ENCODE peak calls at places on chromosomes 4 and X, in eight cellular contexts. One of them, this sample, is unnamed.

GRCh38 chr4:173883821-173884220 is 353.8 kb upstream of the HAND2 start:
- DNase-seq in A549: no peak
- DNase-seq in HCT116: no peak
- DNase-seq in H1: no peak
- DNase-seq in SK-N-SH: no peak
- DNase-seq in K562: no peak
- DNase-seq in GM12878: no peak
- DNase-seq in HepG2: no peak
- DNase-seq in this sample: peak

GRCh38 chrX:69229436-69229835 is 64.2 kb upstream of the PJA1 start:
- DNase-seq in A549: no peak
- DNase-seq in HCT116: no peak
- DNase-seq in H1: no peak
- DNase-seq in SK-N-SH: no peak
- DNase-seq in K562: no peak
- DNase-seq in GM12878: no peak
- DNase-seq in HepG2: no peak
- DNase-seq in this sample: peak

GRCh38 chr4:1418494-1419285 is 12.4 kb upstream of the NKX1-1 start:
- DNase-seq in A549: no peak
- DNase-seq in HCT116: no peak
- DNase-seq in H1: peak
- DNase-seq in SK-N-SH: no peak
- DNase-seq in K562: peak
- DNase-seq in GM12878: no peak
- DNase-seq in HepG2: no peak
- DNase-seq in this sample: no peak

GRCh38 chr4:147182041-147182440 is 236.4 kb upstream of the TTC29 start:
- DNase-seq in A549: no peak
- DNase-seq in HCT116: no peak
- DNase-seq in H1: no peak
- DNase-seq in SK-N-SH: no peak
- DNase-seq in K562: no peak
- DNase-seq in GM12878: no peak
- DNase-seq in HepG2: no peak
- DNase-seq in this sample: no peak

GRCh38 chr4:13627185-13627605 is 330 bp downstream of the BOD1L1 start:
- DNase-seq in A549: no peak
- DNase-seq in HCT116: no peak
- DNase-seq in H1: no peak
- DNase-seq in SK-N-SH: no peak
- DNase-seq in K562: no peak
- DNase-seq in GM12878: no peak
- DNase-seq in HepG2: no peak
- DNase-seq in this sample: no peak

GRCh38 chrX:23616361-23616760 is 50.9 kb upstream of the PRDX4 start:
- DNase-seq in A549: peak
- DNase-seq in HCT116: no peak
- DNase-seq in H1: no peak
- DNase-seq in SK-N-SH: peak
- DNase-seq in K562: peak
- DNase-seq in GM12878: no peak
- DNase-seq in HepG2: peak
- DNase-seq in this sample: peak

GRCh38 chr4:22881416-22881815 is 188.7 kb downstream of the GBA3 start:
- DNase-seq in A549: no peak
- DNase-seq in HCT116: no peak
- DNase-seq in H1: no peak
- DNase-seq in SK-N-SH: no peak
- DNase-seq in K562: no peak
- DNase-seq in GM12878: no peak
- DNase-seq in HepG2: no peak
- DNase-seq in this sample: no peak

GRCh38 chr4:110877728-110878382 is 255.0 kb upstream of the PITX2 start:
- DNase-seq in A549: no peak
- DNase-seq in HCT116: no peak
- DNase-seq in H1: no peak
- DNase-seq in SK-N-SH: no peak
- DNase-seq in K562: no peak
- DNase-seq in GM12878: no peak
- DNase-seq in HepG2: no peak
- DNase-seq in this sample: no peak

GRCh38 chrX:108029928-108030711 is 14.7 kb upstream of the VSIG1 start:
- DNase-seq in A549: no peak
- DNase-seq in HCT116: no peak
- DNase-seq in H1: no peak
- DNase-seq in SK-N-SH: no peak
- DNase-seq in K562: no peak
- DNase-seq in GM12878: no peak
- DNase-seq in HepG2: no peak
- DNase-seq in this sample: no peak

GRCh38 chrX:45347877-45348675 is 147.4 kb upstream of the DIPK2B start:
- DNase-seq in A549: no peak
- DNase-seq in HCT116: no peak
- DNase-seq in H1: no peak
- DNase-seq in SK-N-SH: no peak
- DNase-seq in K562: no peak
- DNase-seq in GM12878: no peak
- DNase-seq in HepG2: no peak
- DNase-seq in this sample: peak

GRCh38 chrX:47690175-47690574 is 31.2 kb upstream of the UXT start:
- DNase-seq in A549: no peak
- DNase-seq in HCT116: peak
- DNase-seq in H1: no peak
- DNase-seq in SK-N-SH: no peak
- DNase-seq in K562: no peak
- DNase-seq in GM12878: no peak
- DNase-seq in HepG2: no peak
- DNase-seq in this sample: no peak

GRCh38 chr4:2255501-2256155 is 6.3 kb downstream of the MXD4 start:
- DNase-seq in A549: no peak
- DNase-seq in HCT116: no peak
- DNase-seq in H1: no peak
- DNase-seq in SK-N-SH: peak
- DNase-seq in K562: no peak
- DNase-seq in GM12878: no peak
- DNase-seq in HepG2: no peak
- DNase-seq in this sample: no peak

GRCh38 chrX:115013705-115014104 is 3.7 kb downstream of the IL13RA2 start:
- DNase-seq in A549: no peak
- DNase-seq in HCT116: no peak
- DNase-seq in H1: no peak
- DNase-seq in SK-N-SH: no peak
- DNase-seq in K562: no peak
- DNase-seq in GM12878: no peak
- DNase-seq in HepG2: no peak
- DNase-seq in this sample: peak

GRCh38 chrX:53050841-53051240 is 2.3 kb downstream of the GPR173 start:
- DNase-seq in A549: no peak
- DNase-seq in HCT116: no peak
- DNase-seq in H1: no peak
- DNase-seq in SK-N-SH: no peak
- DNase-seq in K562: no peak
- DNase-seq in GM12878: no peak
- DNase-seq in HepG2: no peak
- DNase-seq in this sample: no peak

GRCh38 chr4:119725688-119726330 is 97.2 kb upstream of the PDE5A start:
- DNase-seq in A549: no peak
- DNase-seq in HCT116: no peak
- DNase-seq in H1: no peak
- DNase-seq in SK-N-SH: no peak
- DNase-seq in K562: no peak
- DNase-seq in GM12878: no peak
- DNase-seq in HepG2: no peak
- DNase-seq in this sample: peak

GRCh38 chr4:171857302-171858005 is 44.2 kb downstream of the GALNTL6 start:
- DNase-seq in A549: no peak
- DNase-seq in HCT116: no peak
- DNase-seq in H1: no peak
- DNase-seq in SK-N-SH: no peak
- DNase-seq in K562: peak
- DNase-seq in GM12878: no peak
- DNase-seq in HepG2: no peak
- DNase-seq in this sample: no peak

GRCh38 chr4:6033381-6033780 is 15.2 kb upstream of the C4orf50 start:
- DNase-seq in A549: no peak
- DNase-seq in HCT116: no peak
- DNase-seq in H1: no peak
- DNase-seq in SK-N-SH: no peak
- DNase-seq in K562: no peak
- DNase-seq in GM12878: no peak
- DNase-seq in HepG2: no peak
- DNase-seq in this sample: no peak

GRCh38 chr4:3262208-3263052 is 13.5 kb downstream of the MSANTD1 start:
- DNase-seq in A549: no peak
- DNase-seq in HCT116: no peak
- DNase-seq in H1: peak
- DNase-seq in SK-N-SH: peak
- DNase-seq in K562: no peak
- DNase-seq in GM12878: no peak
- DNase-seq in HepG2: no peak
- DNase-seq in this sample: no peak

GRCh38 chr4:3263053-3263958 is 14.3 kb downstream of the MSANTD1 start:
- DNase-seq in A549: no peak
- DNase-seq in HCT116: no peak
- DNase-seq in H1: peak
- DNase-seq in SK-N-SH: peak
- DNase-seq in K562: no peak
- DNase-seq in GM12878: no peak
- DNase-seq in HepG2: no peak
- DNase-seq in this sample: no peak

GRCh38 chr4:3257125-3257690 is 8.2 kb downstream of the MSANTD1 start:
- DNase-seq in A549: no peak
- DNase-seq in HCT116: no peak
- DNase-seq in H1: peak
- DNase-seq in SK-N-SH: no peak
- DNase-seq in K562: no peak
- DNase-seq in GM12878: no peak
- DNase-seq in HepG2: no peak
- DNase-seq in this sample: no peak

GRCh38 chr4:3257691-3258482 is 8.9 kb downstream of the MSANTD1 start:
- DNase-seq in A549: no peak
- DNase-seq in HCT116: no peak
- DNase-seq in H1: no peak
- DNase-seq in SK-N-SH: no peak
- DNase-seq in K562: no peak
- DNase-seq in GM12878: peak
- DNase-seq in HepG2: no peak
- DNase-seq in this sample: peak

DNA sequence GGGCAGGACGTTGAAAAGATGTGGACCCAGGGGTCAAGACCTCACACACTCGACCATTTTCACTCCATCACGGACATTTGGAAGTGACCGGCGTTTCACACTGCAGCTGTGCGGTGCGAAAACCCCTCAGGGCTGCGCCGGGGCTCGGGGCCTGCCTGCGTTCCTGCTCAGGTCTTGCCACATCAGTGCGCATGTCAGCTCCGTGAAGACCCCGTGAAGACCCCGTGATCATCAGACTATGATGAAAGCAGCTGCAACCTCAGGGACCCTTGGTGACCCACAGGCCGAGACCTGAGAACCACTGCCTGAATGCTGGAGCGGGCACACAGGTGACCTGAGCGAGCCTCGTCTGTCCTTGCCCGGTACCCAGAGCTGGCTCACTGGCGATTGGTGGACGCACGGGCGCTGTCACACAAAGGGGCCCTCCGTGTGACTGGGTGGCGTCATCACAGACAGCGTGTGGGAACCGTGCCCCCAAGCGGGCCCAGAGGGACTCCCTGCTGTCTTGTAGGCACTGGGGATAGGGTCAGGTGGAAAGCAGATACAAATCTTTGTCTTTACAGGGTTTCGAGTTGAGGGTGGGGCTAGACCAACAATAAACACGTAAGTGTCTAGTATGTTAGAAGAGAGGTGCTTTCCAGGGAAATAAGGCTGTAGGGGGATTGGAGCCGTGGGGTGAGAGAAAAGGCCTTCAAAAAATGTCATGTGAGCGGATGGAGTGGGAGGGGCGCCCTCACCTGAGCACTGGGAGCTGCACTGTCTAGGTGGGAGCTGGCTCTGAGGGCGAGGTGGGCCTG is 12.7 kb downstream of the MSANTD1 start:
- DNase-seq in A549: no peak
- DNase-seq in HCT116: no peak
- DNase-seq in H1: peak
- DNase-seq in SK-N-SH: peak
- DNase-seq in K562: no peak
- DNase-seq in GM12878: no peak
- DNase-seq in HepG2: no peak
- DNase-seq in this sample: no peak
- TF ChIP-seq RAD21 in A549: no peak
- TF ChIP-seq RAD21 in HCT116: no peak
- TF ChIP-seq RAD21 in H1: no peak
- TF ChIP-seq RAD21 in SK-N-SH: no peak
- TF ChIP-seq RAD21 in K562: no peak
- TF ChIP-seq RAD21 in GM12878: no peak
- TF ChIP-seq RAD21 in HepG2: no peak
- TF ChIP-seq RAD21 in this sample: no peak

GRCh38 chr4:174983128-174983750 is 65.1 kb downstream of the ADAM29 start:
- DNase-seq in A549: no peak
- DNase-seq in HCT116: no peak
- DNase-seq in H1: no peak
- DNase-seq in SK-N-SH: no peak
- DNase-seq in K562: no peak
- DNase-seq in GM12878: no peak
- DNase-seq in HepG2: no peak
- DNase-seq in this sample: no peak
- TF ChIP-seq RAD21 in A549: no peak
- TF ChIP-seq RAD21 in HCT116: no peak
- TF ChIP-seq RAD21 in H1: no peak
- TF ChIP-seq RAD21 in SK-N-SH: no peak
- TF ChIP-seq RAD21 in K562: no peak
- TF ChIP-seq RAD21 in GM12878: no peak
- TF ChIP-seq RAD21 in HepG2: no peak
- TF ChIP-seq RAD21 in this sample: no peak

GRCh38 chr4:61468091-61468720 is 268.1 kb downstream of the ADGRL3 start:
- DNase-seq in A549: no peak
- DNase-seq in HCT116: no peak
- DNase-seq in H1: no peak
- DNase-seq in SK-N-SH: no peak
- DNase-seq in K562: no peak
- DNase-seq in GM12878: no peak
- DNase-seq in HepG2: no peak
- DNase-seq in this sample: peak
- TF ChIP-seq RAD21 in A549: no peak
- TF ChIP-seq RAD21 in HCT116: no peak
- TF ChIP-seq RAD21 in H1: no peak
- TF ChIP-seq RAD21 in SK-N-SH: no peak
- TF ChIP-seq RAD21 in K562: no peak
- TF ChIP-seq RAD21 in GM12878: no peak
- TF ChIP-seq RAD21 in HepG2: no peak
- TF ChIP-seq RAD21 in this sample: no peak

DNA sequence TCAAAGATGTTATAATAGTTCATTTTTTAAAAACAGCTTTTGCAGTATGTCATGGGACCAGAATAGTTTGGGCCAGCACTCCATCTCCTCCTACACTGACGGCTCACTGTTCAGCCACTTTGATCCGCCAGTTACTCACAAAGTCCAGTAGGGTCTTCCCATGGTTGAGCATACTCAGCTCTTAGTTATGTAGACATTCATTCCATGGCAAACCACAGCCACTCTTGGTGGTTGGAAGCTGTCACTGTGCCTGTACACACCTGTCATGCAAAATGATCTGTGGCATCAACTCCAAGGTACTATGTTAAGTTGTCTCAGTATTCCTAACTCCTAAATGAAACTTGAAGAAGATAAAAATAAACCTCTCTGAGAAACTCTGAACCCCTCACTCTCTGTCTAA is 127.2 kb downstream of the NR3C2 start:
- DNase-seq in A549: no peak
- DNase-seq in HCT116: no peak
- DNase-seq in H1: no peak
- DNase-seq in SK-N-SH: no peak
- DNase-seq in K562: no peak
- DNase-seq in GM12878: no peak
- DNase-seq in HepG2: no peak
- DNase-seq in this sample: peak
- TF ChIP-seq RAD21 in A549: no peak
- TF ChIP-seq RAD21 in HCT116: no peak
- TF ChIP-seq RAD21 in H1: no peak
- TF ChIP-seq RAD21 in SK-N-SH: no peak
- TF ChIP-seq RAD21 in K562: no peak
- TF ChIP-seq RAD21 in GM12878: no peak
- TF ChIP-seq RAD21 in HepG2: no peak
- TF ChIP-seq RAD21 in this sample: no peak

This sample was measured in IMR-90.